ENCODE peak calls at places on chromosomes 3 and 15, in four cellular contexts. K, B, X and G are unnamed samples.

GRCh38 chr15:82585072-82585471 is 44.8 kb upstream of the RPS17 start:
- DNase-seq in B (no peak), K (no peak), X (no peak), G (peak)

GRCh38 chr3:40598962-40599361 is 74.2 kb downstream of the ZNF621 start:
- DNase-seq in B (no peak), X (no peak), K (no peak), G (no peak)

GRCh38 chr3:21876742-21877141 is 125.7 kb upstream of the ZNF385D start:
- DNase-seq in K (no peak), B (no peak), X (no peak), G (no peak)

GRCh38 chr3:178778579-178778978 is 242.3 kb downstream of the KCNMB2 start:
- DNase-seq in K (no peak), B (no peak), X (no peak), G (no peak)

GRCh38 chr3:99172736-99173657 is 271.5 kb upstream of the DCBLD2 start:
- DNase-seq in B (peak), X (no peak), K (no peak), G (peak)

GRCh38 chr15:39083213-39083612 is 497.7 kb upstream of the THBS1 start:
- DNase-seq in X (no peak), B (no peak), K (no peak), G (no peak)

GRCh38 chr3:189269356-189269755 is 97.6 kb downstream of the TPRG1 start:
- DNase-seq in K (no peak), X (no peak), B (no peak), G (no peak)

GRCh38 chr3:195095035-195095703 is 175.8 kb downstream of the XXYLT1 start:
- DNase-seq in K (no peak), B (no peak), X (no peak), G (no peak)

GRCh38 chr3:155595371-155595770 is 149.5 kb downstream of the PLCH1 start:
- DNase-seq in B (no peak), X (no peak), K (no peak), G (no peak)

GRCh38 chr15:64092864-64093626 is 593 bp downstream of the CIAO2A start:
- DNase-seq in K (no peak), B (no peak), X (no peak), G (peak)

GRCh38 chr3:38297947-38298711 is 16.0 kb downstream of the SLC22A14 start:
- DNase-seq in X (no peak), K (no peak), B (peak), G (peak)

GRCh38 chr3:114861666-114862065 is 285.4 kb downstream of the ZBTB20 start:
- DNase-seq in K (no peak), B (no peak), X (no peak), G (no peak)

GRCh38 chr3:45887759-45888511 is 1.6 kb downstream of the CCR9 start:
- DNase-seq in K (no peak), B (no peak), X (no peak), G (no peak)

GRCh38 chr3:187343670-187344069 is 24.5 kb upstream of the RTP4 start:
- DNase-seq in B (no peak), X (no peak), K (no peak), G (no peak)

GRCh38 chr3:45109736-45110135 is 36.4 kb downstream of the CDCP1 start:
- DNase-seq in K (no peak), B (no peak), X (no peak), G (peak)

GRCh38 chr3:60140160-60140559 is 1090.3 kb upstream of the CFAP20DC start:
- DNase-seq in B (no peak), X (no peak), K (no peak), G (no peak)

GRCh38 chr15:58490405-58491150 is 58.8 kb downstream of the LIPC start:
- DNase-seq in K (no peak), X (no peak), B (no peak), G (no peak)

GRCh38 chr3:73365756-73366397 is 258.9 kb downstream of the PDZRN3 start:
- DNase-seq in B (peak), X (no peak), K (no peak), G (no peak)

GRCh38 chr15:43975326-43975725 is 148.5 kb downstream of the WDR76 start:
- DNase-seq in K (no peak), X (no peak), B (no peak), G (no peak)

GRCh38 chr3:161230621-161231195 is 9.6 kb downstream of the NMD3 start:
- DNase-seq in K (no peak), X (no peak), B (no peak), G (no peak)

GRCh38 chr3:32856355-32856889 is 38.6 kb downstream of the TRIM71 start:
- DNase-seq in K (no peak), B (no peak), X (no peak), G (no peak)

GRCh38 chr3:134590766-134591165 is 60.1 kb downstream of the KY start:
- DNase-seq in B (no peak), K (no peak), X (no peak), G (no peak)

GRCh38 chr3:38011111-38011510 is 18.3 kb downstream of the PLCD1 start:
- DNase-seq in K (no peak), X (no peak), B (no peak), G (no peak)

GRCh38 chr3:194139085-194139976 is 3.4 kb downstream of the HES1 start:
- DNase-seq in X (no peak), K (no peak), B (no peak), G (peak)

GRCh38 chr3:177807150-177807875 is 610.0 kb upstream of the TBL1XR1 start:
- DNase-seq in B (no peak), K (no peak), X (no peak), G (no peak)